ENCODE peak calls at places on chromosomes 5 and 9, in ten cellular contexts. One of them, this sample, is unnamed.

GRCh38 chr9:114462791-114463190 is 42.5 kb downstream of the WHRN start:
- DNase-seq in NCI-H2227 treated with DMSO at 0.1 percent for 48 hours: no peak
- DNase-seq in activated CD8-positive, alpha-beta memory T cell treated with anti-CD3 and anti-CD28 coated beads for 24 hours: no peak
- DNase-seq in CD8-positive, alpha-beta T cell: no peak
- DNase-seq in hepatocyte: no peak
- DNase-seq in CD4-positive, alpha-beta memory T cell: no peak
- DNase-seq in RKO: no peak
- DNase-seq in natural killer cell: no peak
- DNase-seq in nephron progenitor cell: no peak
- DNase-seq in stimulated activated CD8-positive, alpha-beta memory T cell treated with anti-CD3 and anti-CD28 coated beads, Interleukin-12 subunit alpha, Interleukin-12 subunit beta, amount 100 ng/mL, for 1 hour: no peak
- DNase-seq in this sample: no peak

GRCh38 chr5:154010660-154011059 is 28.1 kb downstream of the FAM114A2 start:
- DNase-seq in NCI-H2227 treated with DMSO at 0.1 percent for 48 hours: no peak
- DNase-seq in activated CD8-positive, alpha-beta memory T cell treated with anti-CD3 and anti-CD28 coated beads for 24 hours: no peak
- DNase-seq in CD8-positive, alpha-beta T cell: no peak
- DNase-seq in hepatocyte: no peak
- DNase-seq in CD4-positive, alpha-beta memory T cell: no peak
- DNase-seq in RKO: peak
- DNase-seq in natural killer cell: no peak
- DNase-seq in nephron progenitor cell: no peak
- DNase-seq in stimulated activated CD8-positive, alpha-beta memory T cell treated with anti-CD3 and anti-CD28 coated beads, Interleukin-12 subunit alpha, Interleukin-12 subunit beta, amount 100 ng/mL, for 1 hour: no peak
- DNase-seq in this sample: no peak

GRCh38 chr5:37184748-37185364 is 64.3 kb downstream of the CPLANE1 start:
- DNase-seq in NCI-H2227 treated with DMSO at 0.1 percent for 48 hours: no peak
- DNase-seq in activated CD8-positive, alpha-beta memory T cell treated with anti-CD3 and anti-CD28 coated beads for 24 hours: no peak
- DNase-seq in CD8-positive, alpha-beta T cell: no peak
- DNase-seq in hepatocyte: no peak
- DNase-seq in CD4-positive, alpha-beta memory T cell: no peak
- DNase-seq in RKO: no peak
- DNase-seq in natural killer cell: no peak
- DNase-seq in nephron progenitor cell: no peak
- DNase-seq in stimulated activated CD8-positive, alpha-beta memory T cell treated with anti-CD3 and anti-CD28 coated beads, Interleukin-12 subunit alpha, Interleukin-12 subunit beta, amount 100 ng/mL, for 1 hour: no peak
- DNase-seq in this sample: peak

GRCh38 chr5:76763136-76763535 is 47.2 kb downstream of the F2R start:
- DNase-seq in NCI-H2227 treated with DMSO at 0.1 percent for 48 hours: no peak
- DNase-seq in activated CD8-positive, alpha-beta memory T cell treated with anti-CD3 and anti-CD28 coated beads for 24 hours: peak
- DNase-seq in CD8-positive, alpha-beta T cell: no peak
- DNase-seq in hepatocyte: no peak
- DNase-seq in CD4-positive, alpha-beta memory T cell: no peak
- DNase-seq in RKO: no peak
- DNase-seq in natural killer cell: peak
- DNase-seq in nephron progenitor cell: no peak
- DNase-seq in stimulated activated CD8-positive, alpha-beta memory T cell treated with anti-CD3 and anti-CD28 coated beads, Interleukin-12 subunit alpha, Interleukin-12 subunit beta, amount 100 ng/mL, for 1 hour: no peak
- DNase-seq in this sample: no peak

GRCh38 chr9:128555180-128555721 is 2.9 kb downstream of the SPTAN1 start:
- DNase-seq in NCI-H2227 treated with DMSO at 0.1 percent for 48 hours: no peak
- DNase-seq in activated CD8-positive, alpha-beta memory T cell treated with anti-CD3 and anti-CD28 coated beads for 24 hours: no peak
- DNase-seq in CD8-positive, alpha-beta T cell: no peak
- DNase-seq in hepatocyte: peak
- DNase-seq in CD4-positive, alpha-beta memory T cell: no peak
- DNase-seq in RKO: peak
- DNase-seq in natural killer cell: no peak
- DNase-seq in nephron progenitor cell: no peak
- DNase-seq in stimulated activated CD8-positive, alpha-beta memory T cell treated with anti-CD3 and anti-CD28 coated beads, Interleukin-12 subunit alpha, Interleukin-12 subunit beta, amount 100 ng/mL, for 1 hour: no peak
- DNase-seq in this sample: no peak

GRCh38 chr9:21709464-21710058 is 92.9 kb upstream of the MTAP start:
- DNase-seq in NCI-H2227 treated with DMSO at 0.1 percent for 48 hours: no peak
- DNase-seq in activated CD8-positive, alpha-beta memory T cell treated with anti-CD3 and anti-CD28 coated beads for 24 hours: peak
- DNase-seq in CD8-positive, alpha-beta T cell: peak
- DNase-seq in hepatocyte: peak
- DNase-seq in CD4-positive, alpha-beta memory T cell: peak
- DNase-seq in RKO: peak
- DNase-seq in natural killer cell: no peak
- DNase-seq in nephron progenitor cell: peak
- DNase-seq in stimulated activated CD8-positive, alpha-beta memory T cell treated with anti-CD3 and anti-CD28 coated beads, Interleukin-12 subunit alpha, Interleukin-12 subunit beta, amount 100 ng/mL, for 1 hour: peak
- DNase-seq in this sample: peak

GRCh38 chr9:114159562-114160145 is 4.3 kb downstream of the COL27A1 start:
- DNase-seq in NCI-H2227 treated with DMSO at 0.1 percent for 48 hours: no peak
- DNase-seq in activated CD8-positive, alpha-beta memory T cell treated with anti-CD3 and anti-CD28 coated beads for 24 hours: no peak
- DNase-seq in CD8-positive, alpha-beta T cell: no peak
- DNase-seq in hepatocyte: no peak
- DNase-seq in CD4-positive, alpha-beta memory T cell: no peak
- DNase-seq in RKO: no peak
- DNase-seq in natural killer cell: no peak
- DNase-seq in nephron progenitor cell: no peak
- DNase-seq in stimulated activated CD8-positive, alpha-beta memory T cell treated with anti-CD3 and anti-CD28 coated beads, Interleukin-12 subunit alpha, Interleukin-12 subunit beta, amount 100 ng/mL, for 1 hour: no peak
- DNase-seq in this sample: no peak

GRCh38 chr5:125042243-125042887 is 295.9 kb upstream of the ZNF608 start:
- DNase-seq in NCI-H2227 treated with DMSO at 0.1 percent for 48 hours: no peak
- DNase-seq in activated CD8-positive, alpha-beta memory T cell treated with anti-CD3 and anti-CD28 coated beads for 24 hours: no peak
- DNase-seq in CD8-positive, alpha-beta T cell: no peak
- DNase-seq in hepatocyte: no peak
- DNase-seq in CD4-positive, alpha-beta memory T cell: no peak
- DNase-seq in RKO: no peak
- DNase-seq in natural killer cell: no peak
- DNase-seq in nephron progenitor cell: no peak
- DNase-seq in stimulated activated CD8-positive, alpha-beta memory T cell treated with anti-CD3 and anti-CD28 coated beads, Interleukin-12 subunit alpha, Interleukin-12 subunit beta, amount 100 ng/mL, for 1 hour: no peak
- DNase-seq in this sample: no peak

GRCh38 chr9:130682490-130683121 is 11.0 kb upstream of the EXOSC2 start:
- DNase-seq in NCI-H2227 treated with DMSO at 0.1 percent for 48 hours: peak
- DNase-seq in activated CD8-positive, alpha-beta memory T cell treated with anti-CD3 and anti-CD28 coated beads for 24 hours: peak
- DNase-seq in CD8-positive, alpha-beta T cell: peak
- DNase-seq in hepatocyte: peak
- DNase-seq in CD4-positive, alpha-beta memory T cell: no peak
- DNase-seq in RKO: peak
- DNase-seq in natural killer cell: peak
- DNase-seq in nephron progenitor cell: peak
- DNase-seq in stimulated activated CD8-positive, alpha-beta memory T cell treated with anti-CD3 and anti-CD28 coated beads, Interleukin-12 subunit alpha, Interleukin-12 subunit beta, amount 100 ng/mL, for 1 hour: peak
- DNase-seq in this sample: peak

GRCh38 chr5:33048315-33048714 is 337.2 kb downstream of the NPR3 start:
- DNase-seq in NCI-H2227 treated with DMSO at 0.1 percent for 48 hours: no peak
- DNase-seq in activated CD8-positive, alpha-beta memory T cell treated with anti-CD3 and anti-CD28 coated beads for 24 hours: no peak
- DNase-seq in CD8-positive, alpha-beta T cell: no peak
- DNase-seq in hepatocyte: no peak
- DNase-seq in CD4-positive, alpha-beta memory T cell: no peak
- DNase-seq in RKO: no peak
- DNase-seq in natural killer cell: no peak
- DNase-seq in nephron progenitor cell: no peak
- DNase-seq in stimulated activated CD8-positive, alpha-beta memory T cell treated with anti-CD3 and anti-CD28 coated beads, Interleukin-12 subunit alpha, Interleukin-12 subunit beta, amount 100 ng/mL, for 1 hour: no peak
- DNase-seq in this sample: no peak

GRCh38 chr9:9718691-9719090 is 894.1 kb downstream of the PTPRD start:
- DNase-seq in NCI-H2227 treated with DMSO at 0.1 percent for 48 hours: no peak
- DNase-seq in activated CD8-positive, alpha-beta memory T cell treated with anti-CD3 and anti-CD28 coated beads for 24 hours: no peak
- DNase-seq in CD8-positive, alpha-beta T cell: no peak
- DNase-seq in hepatocyte: no peak
- DNase-seq in CD4-positive, alpha-beta memory T cell: no peak
- DNase-seq in RKO: no peak
- DNase-seq in natural killer cell: no peak
- DNase-seq in nephron progenitor cell: no peak
- DNase-seq in stimulated activated CD8-positive, alpha-beta memory T cell treated with anti-CD3 and anti-CD28 coated beads, Interleukin-12 subunit alpha, Interleukin-12 subunit beta, amount 100 ng/mL, for 1 hour: no peak
- DNase-seq in this sample: no peak

GRCh38 chr5:53288511-53288910 is 179.0 kb upstream of the MOCS2 start:
- DNase-seq in NCI-H2227 treated with DMSO at 0.1 percent for 48 hours: no peak
- DNase-seq in activated CD8-positive, alpha-beta memory T cell treated with anti-CD3 and anti-CD28 coated beads for 24 hours: no peak
- DNase-seq in CD8-positive, alpha-beta T cell: no peak
- DNase-seq in hepatocyte: no peak
- DNase-seq in CD4-positive, alpha-beta memory T cell: no peak
- DNase-seq in RKO: no peak
- DNase-seq in natural killer cell: no peak
- DNase-seq in nephron progenitor cell: no peak
- DNase-seq in stimulated activated CD8-positive, alpha-beta memory T cell treated with anti-CD3 and anti-CD28 coated beads, Interleukin-12 subunit alpha, Interleukin-12 subunit beta, amount 100 ng/mL, for 1 hour: no peak
- DNase-seq in this sample: no peak

GRCh38 chr5:5291357-5291756 is 131.1 kb upstream of the ICE1 start:
- DNase-seq in NCI-H2227 treated with DMSO at 0.1 percent for 48 hours: no peak
- DNase-seq in activated CD8-positive, alpha-beta memory T cell treated with anti-CD3 and anti-CD28 coated beads for 24 hours: no peak
- DNase-seq in CD8-positive, alpha-beta T cell: no peak
- DNase-seq in hepatocyte: no peak
- DNase-seq in CD4-positive, alpha-beta memory T cell: no peak
- DNase-seq in RKO: no peak
- DNase-seq in natural killer cell: no peak
- DNase-seq in nephron progenitor cell: no peak
- DNase-seq in stimulated activated CD8-positive, alpha-beta memory T cell treated with anti-CD3 and anti-CD28 coated beads, Interleukin-12 subunit alpha, Interleukin-12 subunit beta, amount 100 ng/mL, for 1 hour: no peak
- DNase-seq in this sample: no peak

GRCh38 chr9:32304495-32304894 is 79.9 kb upstream of the ACO1 start:
- DNase-seq in NCI-H2227 treated with DMSO at 0.1 percent for 48 hours: no peak
- DNase-seq in activated CD8-positive, alpha-beta memory T cell treated with anti-CD3 and anti-CD28 coated beads for 24 hours: no peak
- DNase-seq in CD8-positive, alpha-beta T cell: no peak
- DNase-seq in hepatocyte: no peak
- DNase-seq in CD4-positive, alpha-beta memory T cell: no peak
- DNase-seq in RKO: no peak
- DNase-seq in natural killer cell: no peak
- DNase-seq in nephron progenitor cell: no peak
- DNase-seq in stimulated activated CD8-positive, alpha-beta memory T cell treated with anti-CD3 and anti-CD28 coated beads, Interleukin-12 subunit alpha, Interleukin-12 subunit beta, amount 100 ng/mL, for 1 hour: no peak
- DNase-seq in this sample: no peak

GRCh38 chr5:130965342-130965741 is 199.7 kb downstream of the HINT1 start:
- DNase-seq in NCI-H2227 treated with DMSO at 0.1 percent for 48 hours: no peak
- DNase-seq in activated CD8-positive, alpha-beta memory T cell treated with anti-CD3 and anti-CD28 coated beads for 24 hours: no peak
- DNase-seq in CD8-positive, alpha-beta T cell: no peak
- DNase-seq in hepatocyte: no peak
- DNase-seq in CD4-positive, alpha-beta memory T cell: no peak
- DNase-seq in RKO: no peak
- DNase-seq in natural killer cell: no peak
- DNase-seq in nephron progenitor cell: no peak
- DNase-seq in stimulated activated CD8-positive, alpha-beta memory T cell treated with anti-CD3 and anti-CD28 coated beads, Interleukin-12 subunit alpha, Interleukin-12 subunit beta, amount 100 ng/mL, for 1 hour: no peak
- DNase-seq in this sample: no peak

GRCh38 chr5:82749453-82749852 is 327.7 kb downstream of the TMEM167A start:
- DNase-seq in NCI-H2227 treated with DMSO at 0.1 percent for 48 hours: no peak
- DNase-seq in activated CD8-positive, alpha-beta memory T cell treated with anti-CD3 and anti-CD28 coated beads for 24 hours: no peak
- DNase-seq in CD8-positive, alpha-beta T cell: no peak
- DNase-seq in hepatocyte: peak
- DNase-seq in CD4-positive, alpha-beta memory T cell: no peak
- DNase-seq in RKO: no peak
- DNase-seq in natural killer cell: no peak
- DNase-seq in nephron progenitor cell: no peak
- DNase-seq in stimulated activated CD8-positive, alpha-beta memory T cell treated with anti-CD3 and anti-CD28 coated beads, Interleukin-12 subunit alpha, Interleukin-12 subunit beta, amount 100 ng/mL, for 1 hour: no peak
- DNase-seq in this sample: no peak

GRCh38 chr5:161007879-161008278 is 155.9 kb upstream of the ATP10B start:
- DNase-seq in NCI-H2227 treated with DMSO at 0.1 percent for 48 hours: no peak
- DNase-seq in activated CD8-positive, alpha-beta memory T cell treated with anti-CD3 and anti-CD28 coated beads for 24 hours: no peak
- DNase-seq in CD8-positive, alpha-beta T cell: no peak
- DNase-seq in hepatocyte: no peak
- DNase-seq in CD4-positive, alpha-beta memory T cell: no peak
- DNase-seq in RKO: no peak
- DNase-seq in natural killer cell: no peak
- DNase-seq in nephron progenitor cell: no peak
- DNase-seq in stimulated activated CD8-positive, alpha-beta memory T cell treated with anti-CD3 and anti-CD28 coated beads, Interleukin-12 subunit alpha, Interleukin-12 subunit beta, amount 100 ng/mL, for 1 hour: no peak
- DNase-seq in this sample: no peak